ENCODE peak calls at places on chromosomes 1 and 21, in ten cellular contexts. X, U, S, T, I, M, F, L, Q and O are unnamed samples.

GRCh38 chr1:152566681-152567080 is at the start of gene LCE3E:
- DNase-seq in T (no peak), X (no peak), F (no peak), U (no peak), S (no peak), M (no peak), I (no peak), Q (no peak), L (no peak), O (no peak)

GRCh38 chr1:168722964-168723363 is 6.0 kb downstream of the DPT start:
- DNase-seq in L (no peak), S (no peak), U (no peak), T (no peak), X (no peak), M (no peak), I (no peak), Q (no peak), F (no peak), O (no peak)

GRCh38 chr1:230128569-230129269 is 61.7 kb downstream of the GALNT2 start:
- DNase-seq in U (no peak), M (no peak), T (no peak), F (no peak), X (no peak), I (no peak), Q (peak; percentile 55), L (no peak), S (no peak), O (peak; percentile 16)

GRCh38 chr1:147834810-147835209 is 67.8 kb upstream of the GJA8 start:
- DNase-seq in F (no peak), U (no peak), S (no peak), I (no peak), T (no peak), L (no peak), Q (no peak), X (no peak), M (no peak), O (no peak)

GRCh38 chr1:26991310-26992116 is 2.0 kb upstream of the TRNP1 start:
- DNase-seq in I (no peak), F (no peak), L (no peak), Q (peak; percentile 92), S (peak; percentile 43), M (no peak), T (peak; percentile 83), X (no peak), U (no peak), O (peak; percentile 13)

GRCh38 chr1:1755426-1755825 is 22.8 kb downstream of the NADK start:
- DNase-seq in S (no peak), F (no peak), M (no peak), L (no peak), Q (no peak), T (no peak), X (no peak), U (no peak), I (no peak), O (no peak)

GRCh38 chr1:168509875-168510594 is 33.8 kb downstream of the XCL2 start:
- DNase-seq in F (no peak), Q (no peak), U (no peak), M (no peak), X (no peak), T (no peak), L (no peak), I (no peak), S (no peak), O (no peak)

GRCh38 chr1:20125091-20125490 is 5.8 kb upstream of the PLA2G2D start:
- DNase-seq in I (no peak), Q (no peak), L (no peak), S (no peak), T (no peak), U (no peak), F (no peak), X (no peak), M (no peak), O (no peak)

GRCh38 chr1:102239247-102239646 is 242.5 kb upstream of the OLFM3 start:
- DNase-seq in I (no peak), M (no peak), L (no peak), X (no peak), S (no peak), Q (no peak), T (no peak), F (no peak), U (no peak), O (no peak)

GRCh38 chr1:64161347-64162080 is 41.9 kb upstream of the UBE2U start:
- DNase-seq in Q (peak; percentile 67), I (no peak), F (no peak), L (peak; percentile 55), X (no peak), U (no peak), T (peak; percentile 90), S (no peak), M (no peak), O (no peak)

GRCh38 chr1:9592510-9593075 is 3.9 kb downstream of the TMEM201 start:
- DNase-seq in L (no peak), T (no peak), Q (no peak), S (no peak), M (no peak), X (no peak), U (no peak), F (no peak), I (peak; percentile 51), O (no peak)

GRCh38 chr1:29237906-29238600 is 1.7 kb downstream of the PTPRU start:
- DNase-seq in S (no peak), L (peak; percentile 13), X (peak; percentile 38), T (peak; percentile 29), U (peak; percentile 69), F (no peak), I (peak; percentile 86), Q (peak; percentile 66), M (no peak), O (no peak)

GRCh38 chr1:232585486-232585885 is 44.4 kb downstream of the SIPA1L2 start:
- DNase-seq in T (no peak), S (no peak), U (no peak), F (no peak), X (no peak), I (no peak), Q (no peak), L (no peak), M (no peak), O (no peak)

GRCh38 chr1:59391216-59392179 is 94.6 kb downstream of the FGGY start:
- DNase-seq in U (no peak), I (no peak), F (no peak), T (no peak), Q (no peak), L (no peak), S (no peak), X (no peak), M (no peak), O (no peak)

GRCh38 chr1:34792868-34793727 is at the start of gene GJA4:
- DNase-seq in L (no peak), I (peak; percentile 85), M (no peak), X (peak; percentile 26), T (no peak), Q (no peak), S (no peak), U (no peak), F (no peak), O (no peak)

GRCh38 chr1:71307451-71307850 is 226.6 kb upstream of the ZRANB2 start:
- DNase-seq in L (no peak), M (peak; percentile 60), X (no peak), T (peak; percentile 55), Q (peak; percentile 88), S (peak; percentile 0), I (no peak), U (no peak), F (no peak), O (peak; percentile 69)

GRCh38 chr1:228736844-228737415 is 1.7 kb downstream of the RHOU start:
- DNase-seq in U (no peak), Q (no peak), X (no peak), I (no peak), F (no peak), S (no peak), L (no peak), T (no peak), M (no peak), O (no peak)

GRCh38 chr1:195903203-195903602 is 705.0 kb downstream of the KCNT2 start:
- DNase-seq in M (no peak), I (no peak), U (no peak), T (no peak), Q (no peak), F (no peak), L (no peak), S (no peak), X (no peak), O (no peak)

GRCh38 chr1:214445846-214446614 is 105.4 kb downstream of the PTPN14 start:
- DNase-seq in X (no peak), Q (peak; percentile 93), I (no peak), F (no peak), S (no peak), L (peak; percentile 40), U (no peak), M (peak; percentile 93), T (peak; percentile 87), O (peak; percentile 10)

GRCh38 chr1:221030121-221030649 is 150.9 kb downstream of the HLX start:
- DNase-seq in X (no peak), T (no peak), M (no peak), L (no peak), S (no peak), U (no peak), I (no peak), Q (no peak), F (no peak), O (no peak)

GRCh38 chr1:17031436-17031835 is 19.7 kb upstream of the ATP13A2 start:
- DNase-seq in X (no peak), L (no peak), F (no peak), S (no peak), T (no peak), I (no peak), Q (no peak), M (no peak), U (no peak), O (no peak)

GRCh38 chr1:28163496-28164120 is 12.9 kb downstream of the PTAFR start:
- DNase-seq in X (no peak), U (no peak), T (peak; percentile 32), F (no peak), L (no peak), M (no peak), I (no peak), S (no peak), Q (no peak), O (no peak)

GRCh38 chr1:216670118-216670870 is 52.9 kb downstream of the ESRRG start:
- DNase-seq in X (no peak), F (no peak), L (no peak), T (peak; percentile 77), Q (peak; percentile 17), I (no peak), M (peak; percentile 58), S (no peak), U (no peak), O (no peak)

GRCh38 chr21:29717659-29718058 is 222.1 kb downstream of the GRIK1 start:
- DNase-seq in L (no peak), I (no peak), S (no peak), Q (no peak), T (no peak), F (no peak), X (no peak), M (no peak), U (no peak), O (no peak)

GRCh38 chr1:50152236-50152635 is 43.5 kb downstream of the ELAVL4 start:
- DNase-seq in X (no peak), I (no peak), U (no peak), F (no peak), Q (no peak), M (no peak), S (no peak), T (no peak), L (no peak), O (no peak)

GRCh38 chr21:40393091-40393490 is 453.9 kb downstream of the DSCAM start:
- DNase-seq in I (no peak), S (no peak), F (no peak), T (no peak), L (no peak), Q (no peak), X (no peak), U (no peak), M (no peak), O (no peak)

GRCh38 chr1:201503397-201504176 is 3.3 kb downstream of the CSRP1 start:
- DNase-seq in F (no peak), I (peak; percentile 86), X (no peak), U (no peak), M (peak; percentile 94), Q (peak; percentile 97), L (peak; percentile 99), S (no peak), T (peak; percentile 99), O (no peak)

GRCh38 chr1:36542962-36543515 is 60.3 kb upstream of the CSF3R start:
- DNase-seq in S (peak; percentile 29), T (no peak), M (no peak), L (no peak), I (no peak), U (no peak), X (peak; percentile 33), Q (no peak), F (no peak), O (peak; percentile 24)